ENCODE peak calls at places on chromosomes 2 and 18, in nine cellular contexts. F is HepG2, I is Peyer's patch, L is HCT116, C is tibial nerve, N is esophagus squamous epithelium, Z is IMR-90, D is A549, U is endothelial cell of umbilical vein. O is an unnamed sample.

GRCh38 chr2:100303744-100304143 is 18.6 kb downstream of the LONRF2 start:
- DNase-seq in U (no peak), F (no peak), L (no peak), D (no peak), C (no peak), I (no peak), N (no peak), Z (no peak), O (no peak)

GRCh38 chr2:203328735-203329549 is 748 bp downstream of the ABI2 start:
- DNase-seq in C (no peak), F (peak), D (peak), U (peak), N (no peak), Z (peak), I (peak), L (no peak), O (no peak)

GRCh38 chr2:204673877-204674276 is 128.6 kb downstream of the PARD3B start:
- DNase-seq in C (no peak), Z (peak), D (no peak), I (no peak), U (peak), N (no peak), F (no peak), L (no peak), O (no peak)

GRCh38 chr2:240551809-240552208 is 6.0 kb downstream of the ANKMY1 start:
- DNase-seq in L (no peak), C (no peak), F (no peak), I (no peak), N (no peak), Z (no peak), U (no peak), D (no peak), O (no peak)

GRCh38 chr2:128498589-128498988 is 179.9 kb upstream of the HS6ST1 start:
- DNase-seq in L (no peak), Z (no peak), I (no peak), F (no peak), N (no peak), C (no peak), D (no peak), U (no peak), O (no peak)

GRCh38 chr2:151720521-151720920 is 13.8 kb downstream of the NEB start:
- DNase-seq in N (no peak), I (no peak), C (no peak), F (no peak), U (no peak), Z (no peak), D (no peak), L (no peak), O (no peak)

GRCh38 chr18:74990563-74991081 is 218.3 kb downstream of the PTGR3 start:
- DNase-seq in N (no peak), F (no peak), L (no peak), C (no peak), I (no peak), U (peak), Z (peak), D (no peak), O (no peak)

GRCh38 chr2:235614900-235615712 is 121.3 kb downstream of the AGAP1 start:
- DNase-seq in F (peak), I (peak), N (no peak), Z (peak), C (peak), U (peak), D (no peak), L (no peak), O (peak)

GRCh38 chr2:216799873-216800421 is 59.9 kb downstream of the TNP1 start:
- DNase-seq in L (no peak), D (no peak), C (no peak), Z (peak), U (no peak), I (no peak), N (no peak), F (no peak), O (no peak)

GRCh38 chr2:30147715-30148611 is 1.2 kb downstream of the YPEL5 start:
- DNase-seq in L (no peak), Z (peak), U (peak), N (no peak), D (peak), I (peak), F (peak), C (peak), O (peak)

GRCh38 chr2:167438206-167438605 is 549.9 kb downstream of the XIRP2 start:
- DNase-seq in U (peak), N (no peak), I (no peak), D (no peak), C (no peak), F (peak), Z (peak), L (no peak), O (no peak)

GRCh38 chr2:235864746-235865535 is 303.2 kb downstream of the GBX2 start:
- DNase-seq in D (no peak), N (no peak), C (no peak), Z (peak), U (peak), I (no peak), L (no peak), F (no peak), O (no peak)

GRCh38 chr2:118580651-118581050 is 266.8 kb downstream of the EN1 start:
- DNase-seq in Z (no peak), C (no peak), D (no peak), U (no peak), I (no peak), F (no peak), N (no peak), L (no peak), O (peak)

GRCh38 chr2:62505649-62506420 is at the start of gene TMEM17:
- DNase-seq in I (peak), L (peak), U (peak), N (peak), Z (peak), D (peak), F (no peak), C (peak), O (peak)

GRCh38 chr2:240663791-240664190 is 18.9 kb downstream of the AQP12B start:
- DNase-seq in D (no peak), N (no peak), U (no peak), Z (no peak), F (no peak), C (no peak), L (no peak), I (no peak), O (peak)

GRCh38 chr2:127707890-127708648 is 6.8 kb downstream of the SFT2D3 start:
- DNase-seq in D (no peak), U (no peak), I (no peak), C (no peak), Z (no peak), L (no peak), F (no peak), N (no peak), O (no peak)

GRCh38 chr2:100982431-100982861 is 19.6 kb upstream of the RPL31 start:
- DNase-seq in U (no peak), L (no peak), N (no peak), D (no peak), I (no peak), C (no peak), F (no peak), Z (no peak), O (no peak)

GRCh38 chr2:68689553-68690537 is 44.8 kb upstream of the ARHGAP25 start:
- DNase-seq in F (no peak), N (no peak), L (no peak), I (no peak), C (no peak), U (no peak), D (no peak), Z (no peak), O (no peak)

GRCh38 chr2:136359121-136359965 is 241.4 kb upstream of the CXCR4 start:
- DNase-seq in L (no peak), I (no peak), Z (no peak), D (no peak), F (no peak), U (no peak), C (no peak), N (no peak), O (no peak)
- TF ChIP-seq POLR2A in L (no peak), I (no peak), Z (no peak), D (no peak), F (no peak), U (no peak), C (no peak), N (no peak), O (no peak)

DNA sequence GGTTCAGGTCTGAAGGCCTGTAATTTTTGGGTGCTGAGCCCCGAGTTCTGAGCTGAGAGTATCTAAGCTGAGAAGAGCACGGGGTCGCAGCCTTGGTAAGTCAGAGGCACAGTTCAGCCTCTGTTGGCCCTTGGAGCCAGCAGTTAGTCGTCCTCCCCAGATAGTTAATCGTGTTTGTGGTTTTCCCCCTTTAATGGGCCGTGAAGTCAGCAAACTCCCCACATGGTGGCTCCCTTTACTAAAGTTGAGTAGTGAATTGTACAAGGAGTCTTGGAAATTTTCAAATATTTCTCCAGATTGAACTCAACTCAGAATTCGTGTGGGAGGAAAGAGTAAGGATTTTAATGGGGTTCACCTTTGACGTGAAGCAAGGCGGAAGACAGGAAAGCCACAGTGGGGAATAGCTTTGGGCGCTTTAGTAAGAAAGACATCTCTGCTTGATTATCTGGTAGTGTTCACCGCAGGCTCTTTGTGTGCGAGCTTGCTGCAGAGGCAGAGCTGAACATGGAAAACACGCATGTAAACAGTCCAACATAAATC is 2.4 kb upstream of the ADCYAP1 start:
- DNase-seq in N (no peak), Z (no peak), L (peak), C (no peak), F (no peak), I (no peak), D (no peak), U (peak), O (no peak)
- TF ChIP-seq CTCF in N (no peak), Z (no peak), L (peak), C (no peak), F (peak), I (no peak), D (no peak), U (peak), O (no peak)

DNA sequence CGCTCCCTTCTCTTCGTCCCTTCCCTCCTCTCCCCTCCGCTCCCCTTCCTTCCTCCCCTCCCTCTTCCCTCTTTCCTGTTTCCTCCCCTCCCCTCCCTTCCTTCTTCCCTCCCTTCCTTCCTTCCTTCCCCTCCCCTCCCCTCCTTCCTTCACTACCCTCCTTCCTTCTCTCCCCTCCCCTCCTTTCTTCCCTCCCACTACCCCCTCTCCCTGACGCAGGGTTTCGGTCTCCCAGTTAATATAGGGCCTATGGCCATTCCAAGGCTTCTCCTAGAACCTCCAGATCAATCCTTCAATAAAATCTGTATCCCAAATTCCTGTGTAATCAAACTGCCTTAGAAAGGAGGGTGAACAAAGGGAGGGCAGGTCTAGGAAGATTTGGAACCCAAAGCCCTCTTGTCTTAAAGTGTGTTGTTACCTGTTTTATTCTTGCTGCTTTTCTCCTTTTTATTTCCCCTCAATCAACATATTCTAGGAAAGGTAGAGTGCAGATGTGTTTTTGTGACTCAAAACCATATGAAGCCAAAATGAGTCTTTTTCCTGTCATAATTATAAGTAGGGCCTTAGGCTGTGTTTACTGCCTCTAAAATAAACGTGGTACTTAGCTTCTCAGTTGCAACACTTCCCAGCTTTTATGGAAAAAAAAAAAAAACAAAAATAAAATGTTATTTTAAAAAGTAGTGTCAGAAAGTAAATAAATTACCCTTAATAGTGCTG is 53.7 kb downstream of the GPD2 start:
- DNase-seq in C (no peak), I (no peak), N (no peak), D (no peak), L (no peak), Z (no peak), U (no peak), F (no peak), O (no peak)
- TF ChIP-seq POLR2A in C (no peak), I (no peak), N (no peak), D (no peak), L (no peak), Z (no peak), U (no peak), F (no peak), O (no peak)

GRCh38 chr2:202102425-202103005 is 29.5 kb downstream of the KIAA2012 start:
- DNase-seq in L (no peak), Z (no peak), C (no peak), I (no peak), D (no peak), U (no peak), N (no peak), F (no peak), O (no peak)

GRCh38 chr2:202101049-202101579 is 28.1 kb downstream of the KIAA2012 start:
- DNase-seq in L (no peak), D (no peak), U (no peak), I (no peak), N (no peak), F (no peak), Z (no peak), C (no peak), O (no peak)

GRCh38 chr2:202105025-202105424 is 32.0 kb downstream of the KIAA2012 start:
- DNase-seq in U (no peak), N (no peak), F (no peak), Z (no peak), C (no peak), I (no peak), L (no peak), D (no peak), O (no peak)

GRCh38 chr2:202108345-202108744 is 35.3 kb downstream of the KIAA2012 start:
- DNase-seq in D (no peak), C (no peak), Z (no peak), N (no peak), L (no peak), F (no peak), I (no peak), U (no peak), O (no peak)

DNA sequence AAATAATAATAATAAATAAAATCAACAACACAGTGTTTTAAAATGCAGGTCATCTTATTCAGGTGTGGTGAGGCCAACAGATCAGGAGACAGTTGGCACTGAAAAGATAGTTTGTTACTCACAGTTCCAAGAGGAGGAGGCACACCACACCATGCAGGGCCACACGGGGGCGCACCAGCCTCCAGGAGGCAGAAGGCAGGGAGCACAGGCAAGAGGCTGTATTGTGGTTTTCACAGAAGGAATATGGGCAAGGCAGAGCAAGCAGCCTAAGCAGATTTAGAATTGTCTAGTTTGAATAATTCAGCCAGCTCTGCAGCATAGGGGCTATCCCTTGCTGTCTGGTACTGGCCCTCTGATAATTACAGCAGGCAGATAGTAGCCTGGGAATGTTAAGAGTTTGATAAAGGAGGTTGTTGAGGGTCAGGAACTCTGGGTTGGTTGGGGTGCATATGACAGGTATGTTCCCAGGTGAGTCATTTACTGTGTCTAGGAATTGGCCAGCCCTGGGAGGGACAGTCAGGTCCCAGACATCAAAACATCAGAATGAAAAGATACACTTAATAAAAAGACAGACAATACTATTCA is 31.3 kb downstream of the KIAA2012 start:
- DNase-seq in I (peak), U (peak), L (peak), N (no peak), D (peak), C (no peak), Z (peak), F (peak), O (no peak)
- TF ChIP-seq CTCF in I (peak), U (peak), L (peak), N (peak), D (peak), C (no peak), Z (peak), F (peak), O (no peak)

GRCh38 chr2:10036095-10036879 is 7.1 kb upstream of the KLF11 start:
- DNase-seq in L (no peak), I (peak), C (no peak), N (no peak), U (peak), Z (peak), F (no peak), D (peak), O (peak)
- TF ChIP-seq POLR2A in L (no peak), I (no peak), C (no peak), N (no peak), U (no peak), Z (no peak), F (no peak), D (no peak), O (no peak)

GRCh38 chr2:239376351-239376750 is 24.5 kb downstream of the HDAC4 start:
- DNase-seq in I (peak), F (no peak), D (no peak), C (peak), Z (no peak), U (no peak), N (no peak), L (no peak), O (no peak)

GRCh38 chr2:239377591-239377990 is 23.2 kb downstream of the HDAC4 start:
- DNase-seq in C (no peak), F (no peak), N (no peak), U (no peak), I (peak), L (no peak), D (no peak), Z (no peak), O (no peak)

GRCh38 chr2:239376942-239377531 is 23.8 kb downstream of the HDAC4 start:
- DNase-seq in I (peak), Z (no peak), D (no peak), L (no peak), U (no peak), N (no peak), C (peak), F (no peak), O (no peak)

GRCh38 chr2:239374896-239375277 is 25.9 kb downstream of the HDAC4 start:
- DNase-seq in I (peak), C (no peak), N (no peak), D (no peak), F (no peak), Z (no peak), U (no peak), L (no peak), O (no peak)

GRCh38 chr2:239375278-239376061 is 25.4 kb downstream of the HDAC4 start:
- DNase-seq in F (no peak), C (no peak), L (no peak), U (no peak), D (no peak), I (peak), N (no peak), Z (no peak), O (peak)
- TF ChIP-seq CTCF in F (peak), C (no peak), L (peak), U (no peak), D (peak), I (no peak), N (no peak), Z (no peak), O (no peak)

O was measured in lower leg skin.